ENCODE peak calls at places on chromosomes 12 and 14, in five cellular contexts. Z is mammary epithelial cell, R is body of pancreas, E is head of caudate nucleus, K is NCI-H1694. A is an unnamed sample.

GRCh38 chr14:65356327-65356836 is 56.1 kb upstream of the FUT8 start:
- DNase-seq in E (peak), K (no peak), R (no peak), Z (peak), A (no peak)

GRCh38 chr14:101254805-101255764 is 306.2 kb upstream of the DIO3 start:
- DNase-seq in K (no peak), E (peak), R (no peak), Z (no peak), A (no peak)

GRCh38 chr14:49052516-49052915 is 533.7 kb downstream of the RPS29 start:
- DNase-seq in Z (no peak), R (no peak), K (no peak), E (no peak), A (no peak)

GRCh38 chr14:68231832-68232642 is 412.5 kb downstream of the RAD51B start:
- DNase-seq in R (no peak), K (no peak), Z (peak), E (no peak), A (no peak)

GRCh38 chr12:6199531-6200265 is 502 bp upstream of the CD9 start:
- DNase-seq in Z (no peak), E (no peak), R (peak), K (peak), A (no peak)

GRCh38 chr12:72264548-72265175 is 7.5 kb upstream of the TRHDE start:
- DNase-seq in R (no peak), E (no peak), K (no peak), Z (no peak), A (peak)

GRCh38 chr14:31968107-31968810 is 108.8 kb upstream of the ARHGAP5 start:
- DNase-seq in E (no peak), K (no peak), R (no peak), Z (peak), A (no peak)

GRCh38 chr12:99043319-99043914 is 398.3 kb downstream of the APAF1 start:
- DNase-seq in K (peak), Z (peak), R (peak), E (peak), A (peak)

GRCh38 chr14:76640923-76641395 is 120.3 kb upstream of the VASH1 start:
- DNase-seq in K (peak), R (peak), E (no peak), Z (no peak), A (no peak)

GRCh38 chr12:48794870-48795269 is 6.0 kb upstream of the ADCY6 start:
- DNase-seq in E (no peak), K (no peak), R (no peak), Z (peak), A (no peak)

GRCh38 chr12:83434600-83434999 is 747.9 kb downstream of the TMTC2 start:
- DNase-seq in K (no peak), E (no peak), R (no peak), Z (no peak), A (no peak)

GRCh38 chr14:53265025-53265424 is 111.9 kb upstream of the DDHD1 start:
- DNase-seq in R (no peak), Z (no peak), K (no peak), E (no peak), A (no peak)

GRCh38 chr12:79624378-79624777 is 66.4 kb downstream of the PAWR start:
- DNase-seq in K (no peak), R (no peak), E (no peak), Z (no peak), A (no peak)

GRCh38 chr14:79629891-79630560 is 581.3 kb downstream of the DIO2 start:
- DNase-seq in E (no peak), Z (no peak), K (no peak), R (no peak), A (no peak)

GRCh38 chr12:3097186-3097804 is 20.1 kb downstream of the TSPAN9 start:
- DNase-seq in E (no peak), R (peak), Z (no peak), K (no peak), A (peak)

GRCh38 chr14:54718046-54718445 is 151.1 kb downstream of the SAMD4A start:
- DNase-seq in K (no peak), R (no peak), E (no peak), Z (no peak), A (no peak)

GRCh38 chr12:80624986-80625530 is 82.4 kb upstream of the MYF6 start:
- DNase-seq in K (no peak), Z (no peak), R (no peak), E (no peak), A (no peak)

GRCh38 chr12:3273409-3273853 is 196.3 kb downstream of the TSPAN9 start:
- DNase-seq in Z (peak), K (no peak), E (no peak), R (no peak), A (no peak)

GRCh38 chr12:675562-675961 is 12.3 kb upstream of the NINJ2 start:
- DNase-seq in K (no peak), Z (no peak), E (peak), R (no peak), A (no peak)

GRCh38 chr14:71361335-71361734 is 454.1 kb downstream of the PCNX1 start:
- DNase-seq in E (no peak), K (no peak), R (no peak), Z (peak), A (no peak)

GRCh38 chr12:69405466-69405865 is 45.9 kb downstream of the YEATS4 start:
- DNase-seq in R (no peak), Z (peak), K (no peak), E (no peak), A (no peak)

GRCh38 chr12:87660987-87661769 is 368.0 kb downstream of the C12orf50 start:
- DNase-seq in Z (peak), E (no peak), R (peak), K (no peak), A (no peak)

GRCh38 chr14:80465541-80466220 is 254.4 kb upstream of the DIO2 start:
- DNase-seq in K (no peak), Z (no peak), E (no peak), R (no peak), A (no peak)

GRCh38 chr14:82667501-82667900 is 1133.8 kb upstream of the SEL1L start:
- DNase-seq in K (no peak), R (no peak), E (no peak), Z (no peak), A (no peak)

GRCh38 chr14:104735830-104736642 is 12.0 kb downstream of the ADSS1 start:
- DNase-seq in K (no peak), Z (peak), R (peak), E (peak), A (no peak)

GRCh38 chr14:105168979-105169507 is 467 bp upstream of the JAG2 start:
- DNase-seq in K (peak), E (peak), R (no peak), Z (peak), A (peak)

GRCh38 chr12:47481041-47481440 is 224.8 kb downstream of the RPAP3 start:
- DNase-seq in Z (no peak), K (no peak), R (no peak), E (no peak), A (no peak)

GRCh38 chr14:59123526-59123925 is 64.9 kb upstream of the DAAM1 start:
- DNase-seq in Z (no peak), R (no peak), E (no peak), K (no peak), A (no peak)

GRCh38 chr14:96639550-96639949 is 137.4 kb downstream of the PAPOLA start:
- DNase-seq in K (no peak), Z (no peak), R (no peak), E (peak), A (no peak)

GRCh38 chr12:14540801-14541462 is 26.8 kb downstream of the PLBD1 start:
- DNase-seq in R (no peak), Z (peak), K (no peak), E (no peak), A (no peak)

GRCh38 chr14:99602054-99602787 is 1.8 kb downstream of the CCDC85C start:
- DNase-seq in K (peak), E (peak), Z (no peak), R (peak), A (peak)

GRCh38 chr14:22689186-22689585 is 45.0 kb upstream of the OR6J1 start:
- DNase-seq in E (no peak), R (no peak), Z (peak), K (no peak), A (peak)

GRCh38 chr14:62002636-62003035 is 240.4 kb downstream of the SNAPC1 start:
- DNase-seq in Z (peak), E (no peak), R (no peak), K (no peak), A (peak)

GRCh38 chr14:24353551-24354529 is 14.0 kb upstream of the RIPK3 start:
- DNase-seq in R (no peak), E (no peak), Z (peak), K (no peak), A (no peak)

GRCh38 chr14:93033039-93033982 is 82.4 kb downstream of the ITPK1 start:
- DNase-seq in E (no peak), K (no peak), Z (no peak), R (no peak), A (no peak)

GRCh38 chr12:116489116-116489515 is 70.1 kb upstream of the MAP1LC3B2 start:
- DNase-seq in Z (no peak), E (no peak), R (no peak), K (no peak), A (no peak)

A was measured in KBM-7.